ENCODE peak calls at places on chromosomes 4 and X, in six cellular contexts. U, X, Q, S, E and M are unnamed samples.

GRCh38 chr4:5307928-5308327 is 256.6 kb downstream of the STK32B start:
- DNase-seq in S (peak; percentile 3), X (no peak), U (no peak), E (no peak), Q (no peak), M (no peak)

GRCh38 chr4:88649716-88650115 is 47.9 kb downstream of the NAP1L5 start:
- DNase-seq in X (no peak), U (no peak), E (no peak), S (no peak), Q (no peak), M (no peak)

GRCh38 chr4:173508386-173509002 is 21.5 kb downstream of the HAND2 start:
- DNase-seq in E (no peak), S (peak; percentile 50), U (no peak), Q (no peak), X (no peak), M (no peak)

GRCh38 chrX:110045421-110045820 is 42.5 kb downstream of the TMEM164 start:
- DNase-seq in Q (no peak), X (no peak), S (no peak), U (no peak), E (no peak), M (no peak)

GRCh38 chr4:176277162-176277904 is 8.3 kb upstream of the ASB5 start:
- DNase-seq in S (peak; percentile 75), E (peak; percentile 2), U (peak; percentile 71), Q (no peak), X (peak; percentile 62), M (no peak)

GRCh38 chr4:9877123-9877522 is 95.7 kb downstream of the DRD5 start:
- DNase-seq in Q (no peak), S (peak; percentile 29), X (no peak), U (no peak), E (no peak), M (no peak)

GRCh38 chr4:27239651-27240050 is 379.0 kb downstream of the STIM2 start:
- DNase-seq in S (no peak), U (no peak), X (no peak), E (no peak), Q (no peak), M (no peak)

GRCh38 chr4:175622887-175623286 is 189.2 kb downstream of the GPM6A start:
- DNase-seq in S (peak; percentile 7), X (no peak), E (no peak), U (no peak), Q (no peak), M (no peak)

GRCh38 chrX:9272166-9272565 is 192.7 kb upstream of the TBL1X start:
- DNase-seq in X (no peak), Q (no peak), E (no peak), U (no peak), S (no peak), M (peak; percentile 69)

GRCh38 chrX:6826856-6827255 is 291.9 kb upstream of the VCX3A start:
- DNase-seq in S (no peak), U (no peak), E (no peak), X (no peak), Q (no peak), M (no peak)